ENCODE peak calls at places on chromosomes 16 and 17, in ten cellular contexts. N, W, U, Q, I, G, R, Y, J and K are unnamed samples.

GRCh38 chr17:70855401-70856054 is 686.2 kb downstream of the KCNJ2 start:
- DNase-seq in N (no peak), W (peak; percentile 68), U (no peak), Q (peak; percentile 86), I (no peak), G (no peak), R (peak; percentile 11), Y (no peak), J (no peak), K (no peak)

GRCh38 chr17:164536-165235 is 16.8 kb downstream of the DOC2B start:
- DNase-seq in N (peak; percentile 40), W (peak; percentile 37), U (no peak), Q (no peak), I (peak; percentile 26), G (peak; percentile 91), R (peak; percentile 72), Y (no peak), J (peak; percentile 63), K (peak; percentile 14)

GRCh38 chr16:12087901-12088364 is 111.4 kb downstream of the SNX29 start:
- DNase-seq in N (no peak), W (no peak), U (no peak), Q (peak; percentile 18), I (peak; percentile 26), G (no peak), R (no peak), Y (no peak), J (peak; percentile 75), K (no peak)

GRCh38 chr17:81508639-81509047 is 4.0 kb downstream of the ACTG1 start:
- DNase-seq in N (peak; percentile 73), W (no peak), U (peak; percentile 6), Q (peak; percentile 76), I (no peak), G (peak; percentile 52), R (peak; percentile 77), Y (no peak), J (peak; percentile 30), K (no peak)

GRCh38 chr16:56632160-56632847 is at the start of gene MT1M:
- DNase-seq in N (no peak), W (no peak), U (no peak), Q (no peak), I (no peak), G (peak; percentile 83), R (peak; percentile 21), Y (no peak), J (no peak), K (no peak)

GRCh38 chr16:72932050-72932449 is 115.9 kb downstream of the ZFHX3 start:
- DNase-seq in N (no peak), W (no peak), U (no peak), Q (no peak), I (no peak), G (no peak), R (peak; percentile 27), Y (no peak), J (no peak), K (no peak)

GRCh38 chr17:16353702-16354174 is 469 bp upstream of the CENPV start:
- DNase-seq in N (no peak), W (no peak), U (no peak), Q (no peak), I (no peak), G (no peak), R (no peak), Y (no peak), J (no peak), K (no peak)

GRCh38 chr16:25158401-25158800 is 46.9 kb downstream of the LCMT1 start:
- DNase-seq in N (no peak), W (peak; percentile 64), U (no peak), Q (no peak), I (no peak), G (no peak), R (peak; percentile 55), Y (no peak), J (no peak), K (no peak)

GRCh38 chr16:10228779-10229178 is 46.6 kb upstream of the GRIN2A start:
- DNase-seq in N (no peak), W (no peak), U (peak; percentile 21), Q (no peak), I (no peak), G (no peak), R (no peak), Y (no peak), J (no peak), K (peak; percentile 29)

GRCh38 chr16:4067262-4068001 is 48.8 kb downstream of the ADCY9 start:
- DNase-seq in N (peak; percentile 92), W (no peak), U (no peak), Q (no peak), I (no peak), G (no peak), R (no peak), Y (no peak), J (no peak), K (no peak)

GRCh38 chr16:47276522-47276921 is 132.8 kb upstream of the NETO2 start:
- DNase-seq in N (no peak), W (no peak), U (no peak), Q (no peak), I (no peak), G (no peak), R (no peak), Y (no peak), J (no peak), K (no peak)

GRCh38 chr16:46884513-46885293 is 541 bp downstream of the GPT2 start:
- DNase-seq in N (no peak), W (no peak), U (peak; percentile 8), Q (peak; percentile 46), I (no peak), G (peak; percentile 70), R (peak; percentile 21), Y (no peak), J (peak; percentile 55), K (no peak)

GRCh38 chr17:50690887-50691549 is 16.7 kb downstream of the ANKRD40 start:
- DNase-seq in N (no peak), W (no peak), U (no peak), Q (no peak), I (no peak), G (no peak), R (no peak), Y (no peak), J (no peak), K (no peak)

GRCh38 chr17:37135581-37135980 is 186.8 kb downstream of the AATF start:
- DNase-seq in N (no peak), W (no peak), U (no peak), Q (no peak), I (no peak), G (no peak), R (no peak), Y (no peak), J (no peak), K (no peak)

GRCh38 chr17:78013683-78014467 is 55.4 kb downstream of the TNRC6C start:
- DNase-seq in N (peak; percentile 81), W (peak; percentile 39), U (peak; percentile 69), Q (peak; percentile 69), I (peak; percentile 66), G (peak; percentile 61), R (peak; percentile 89), Y (peak; percentile 49), J (peak; percentile 79), K (peak; percentile 72)

DNA sequence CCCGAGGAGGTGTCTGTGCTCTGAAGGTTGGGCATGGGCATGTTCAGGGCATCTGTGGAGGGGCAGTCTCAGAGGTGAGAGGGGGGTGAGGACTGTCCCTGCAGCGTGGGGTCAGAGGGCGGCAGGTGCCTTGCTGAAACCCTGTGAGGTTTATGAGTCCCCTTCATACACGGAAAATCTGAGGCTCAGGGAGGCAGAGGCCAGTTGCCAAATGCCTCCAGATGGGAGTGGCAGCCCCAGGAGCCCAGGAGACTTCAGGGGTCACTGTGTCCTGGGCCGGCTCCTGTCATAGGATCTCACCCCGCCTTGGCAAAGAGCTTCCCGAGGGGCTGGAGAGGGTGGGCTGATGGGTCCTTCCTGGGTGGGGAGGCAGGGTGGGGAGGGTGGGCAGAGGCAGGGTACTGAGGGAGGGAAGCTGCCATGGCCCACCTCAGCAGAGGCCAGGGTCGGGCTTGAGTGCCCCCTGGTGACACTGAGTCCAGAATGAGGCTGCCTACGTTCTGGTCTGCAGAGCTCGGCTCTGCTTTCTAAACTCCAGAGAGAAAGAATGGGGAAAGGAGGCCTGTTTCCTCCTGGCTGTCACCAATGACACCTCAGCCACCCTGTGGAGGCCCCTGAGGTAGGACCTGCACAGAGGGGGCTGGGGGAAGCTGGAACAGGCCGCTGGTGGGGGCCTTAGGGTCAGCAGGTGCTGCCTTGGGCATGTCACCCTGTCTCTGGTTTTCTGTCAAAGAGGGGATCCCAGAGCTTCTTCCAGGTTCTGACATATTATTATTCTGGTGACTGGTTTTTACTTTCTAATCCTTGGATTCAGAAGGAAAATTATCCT is 1.1 kb downstream of the LGALS9 start:
- DNase-seq in N (no peak), W (no peak), U (no peak), Q (no peak), I (no peak), G (peak; percentile 66), R (no peak), Y (no peak), J (no peak), K (no peak)
- H3K4me3 ChIP-seq in N (no peak overlapping the region), W (no peak overlapping the region), U (no peak overlapping the region), Q (no peak overlapping the region), I (peak overlapping the region; percentile 91), G (no peak overlapping the region), R (no peak overlapping the region), Y (no peak overlapping the region), J (no peak overlapping the region), K (peak overlapping the region; percentile 90)

GRCh38 chr17:17736205-17737183 is 55.2 kb downstream of the RAI1 start:
- DNase-seq in N (peak; percentile 57), W (peak; percentile 46), U (no peak), Q (no peak), I (no peak), G (no peak), R (peak; percentile 38), Y (no peak), J (no peak), K (no peak)
- H3K4me3 ChIP-seq in N (no peak overlapping the region), W (no peak overlapping the region), U (no peak overlapping the region), Q (no peak overlapping the region), I (no peak overlapping the region), G (no peak overlapping the region), R (no peak overlapping the region), Y (no peak overlapping the region), J (no peak overlapping the region), K (no peak overlapping the region)

GRCh38 chr17:44095388-44095646 is 24.8 kb downstream of the G6PC3 start:
- DNase-seq in N (no peak), W (no peak), U (no peak), Q (no peak), I (no peak), G (no peak), R (no peak), Y (no peak), J (no peak), K (no peak)
- H3K4me3 ChIP-seq in N (peak overlapping the region; percentile 26), W (no peak overlapping the region), U (no peak overlapping the region), Q (no peak overlapping the region), I (no peak overlapping the region), G (no peak overlapping the region), R (no peak overlapping the region), Y (no peak overlapping the region), J (no peak overlapping the region), K (peak overlapping the region; percentile 52)

DNA sequence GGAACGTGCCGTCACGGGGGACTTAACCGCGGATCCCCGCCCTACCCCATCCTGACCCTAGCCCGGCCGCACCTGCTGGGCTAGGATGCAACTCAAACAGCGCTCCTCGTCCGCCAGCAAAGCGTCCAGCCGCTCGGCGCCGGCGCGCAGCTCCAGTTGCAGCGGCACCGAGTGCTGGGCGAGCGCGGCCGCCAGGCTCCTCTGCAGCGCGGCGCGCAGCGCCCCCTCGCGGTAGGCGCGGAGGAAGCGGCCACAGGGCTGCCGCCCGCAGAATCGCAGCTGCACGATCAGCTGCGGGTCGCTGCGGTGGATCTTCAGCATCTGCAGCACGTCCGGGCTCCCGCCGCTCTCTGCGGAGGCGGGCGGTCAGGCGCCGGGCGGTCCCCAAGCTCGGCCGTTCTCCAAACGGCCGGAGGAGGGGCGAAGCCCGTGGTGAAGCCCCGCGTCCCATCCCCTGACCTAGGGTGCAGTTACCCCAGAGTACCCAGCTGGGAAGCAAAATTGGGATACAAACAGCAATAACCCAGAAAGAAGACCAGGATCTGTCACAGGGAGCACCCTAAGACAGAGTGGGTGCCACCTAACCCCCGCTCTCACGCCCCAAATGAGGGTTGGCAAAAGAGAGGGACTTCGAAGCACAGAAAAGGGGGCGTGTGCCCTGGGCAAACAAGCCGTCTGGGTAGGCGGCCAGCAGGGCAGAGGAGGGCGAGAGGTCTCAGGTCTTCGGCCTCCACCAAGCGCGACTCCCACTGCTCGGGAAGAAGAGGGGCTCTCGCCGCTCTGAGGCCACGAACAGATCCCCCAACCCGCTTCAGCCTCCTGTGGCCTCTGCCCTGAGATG is 4.2 kb downstream of the TRADD start:
- DNase-seq in N (peak; percentile 64), W (no peak), U (peak; percentile 77), Q (peak; percentile 76), I (peak; percentile 73), G (peak; percentile 98), R (peak; percentile 83), Y (no peak), J (peak; percentile 80), K (peak; percentile 46)
- H3K4me3 ChIP-seq in N (peak overlapping the region; percentile 35), W (no peak overlapping the region), U (peak overlapping the region; percentile 35), Q (peak overlapping the region; percentile 16), I (no peak overlapping the region), G (peak overlapping the region; percentile 30), R (peak overlapping the region; percentile 24), Y (peak overlapping the region; percentile 9), J (no peak overlapping the region), K (no peak overlapping the region)